ENCODE peak calls at places on chromosomes 6 and 20, in five cellular contexts. H is NAMALWA; R is GM12865; F is HTR-8/SVneo; P is activated CD4-positive, CD25-positive, alpha-beta regulatory T cell. Q is an unnamed sample.

GRCh38 chr6:54244430-54244829 is 63.8 kb upstream of the TINAG start:
- DNase-seq in F (no peak), P (no peak), H (peak), R (peak), Q (no peak)

GRCh38 chr6:88869263-88870023 is 94.0 kb downstream of the RNGTT start:
- DNase-seq in P (no peak), F (no peak), R (no peak), H (no peak), Q (no peak)

GRCh38 chr6:37131104-37131959 is 38.6 kb upstream of the PIM1 start:
- DNase-seq in H (no peak), F (no peak), P (no peak), R (no peak), Q (no peak)

GRCh38 chr6:63452117-63452516 is 120.2 kb upstream of the LOC128125822 start:
- DNase-seq in H (no peak), P (no peak), R (no peak), F (no peak), Q (no peak)

GRCh38 chr6:4487538-4487937 is 288.7 kb upstream of the CDYL start:
- DNase-seq in R (no peak), P (no peak), H (no peak), F (no peak), Q (no peak)

GRCh38 chr6:100504786-100505737 is 40.3 kb upstream of the SIM1 start:
- DNase-seq in P (no peak), H (no peak), R (peak), F (peak), Q (peak)

GRCh38 chr20:42603655-42604054 is 586.1 kb downstream of the PTPRT start:
- DNase-seq in F (no peak), H (no peak), R (no peak), P (no peak), Q (no peak)

GRCh38 chr6:78598966-78599365 is 268.4 kb upstream of the IRAK1BP1 start:
- DNase-seq in R (no peak), F (peak), H (no peak), P (no peak), Q (peak)

GRCh38 chr20:19748687-19749086 is 9.4 kb upstream of the RIN2 start:
- DNase-seq in H (no peak), F (no peak), P (no peak), R (no peak), Q (no peak)

GRCh38 chr6:80094017-80094416 is 12.5 kb upstream of the BCKDHB start:
- DNase-seq in P (no peak), F (peak), H (peak), R (peak), Q (no peak)

GRCh38 chr6:155201461-155202226 is 62.2 kb upstream of the CLDN20 start:
- DNase-seq in H (no peak), R (peak), P (no peak), F (peak), Q (no peak)

GRCh38 chr6:15358579-15359327 is 112.9 kb downstream of the JARID2 start:
- DNase-seq in H (peak), P (no peak), R (peak), F (no peak), Q (no peak)

GRCh38 chr20:53960586-53961386 is 109.6 kb downstream of the BCAS1 start:
- DNase-seq in P (no peak), H (no peak), R (no peak), F (no peak), Q (no peak)

GRCh38 chr20:34927736-34928135 is 27.9 kb downstream of the GSS start:
- DNase-seq in H (no peak), R (no peak), P (no peak), F (peak), Q (peak)

GRCh38 chr6:31568537-31568961 is 3.5 kb upstream of the LTA start:
- DNase-seq in H (peak), P (peak), R (peak), F (no peak), Q (no peak)

GRCh38 chr20:58008866-58009265 is 219.6 kb downstream of the ANKRD60 start:
- DNase-seq in P (no peak), F (no peak), H (no peak), R (no peak), Q (no peak)

GRCh38 chr6:33126101-33126714 is 50.4 kb downstream of the HLA-DPB1 start:
- DNase-seq in P (peak), F (peak), H (peak), R (peak), Q (no peak)

GRCh38 chr20:2984956-2985661 is 58.3 kb upstream of the GNRH2 start:
- DNase-seq in R (no peak), P (no peak), F (peak), H (no peak), Q (no peak)

GRCh38 chr6:56760842-56761241 is 118.2 kb upstream of the DST start:
- DNase-seq in F (no peak), R (no peak), P (no peak), H (no peak), Q (no peak)

GRCh38 chr6:56528412-56528841 is 114.3 kb downstream of the DST start:
- DNase-seq in H (no peak), F (peak), R (no peak), P (no peak), Q (peak)

GRCh38 chr20:61440548-61441055 is 188.5 kb downstream of the CDH4 start:
- DNase-seq in P (no peak), H (no peak), F (no peak), R (no peak), Q (no peak)

GRCh38 chr6:12366732-12367131 is 76.6 kb downstream of the EDN1 start:
- DNase-seq in P (no peak), F (no peak), R (no peak), H (no peak), Q (no peak)

GRCh38 chr6:14638932-14639875 is 521.6 kb downstream of the CD83 start:
- DNase-seq in F (no peak), P (no peak), H (peak), R (peak), Q (no peak)

GRCh38 chr6:69835414-69836179 is 30.8 kb upstream of the COL19A1 start:
- DNase-seq in P (no peak), R (peak), H (peak), F (peak), Q (no peak)

GRCh38 chr6:100433726-100434435 is 30.8 kb downstream of the SIM1 start:
- DNase-seq in P (no peak), F (no peak), H (no peak), R (no peak), Q (no peak)

GRCh38 chr6:5399391-5399790 is 138.1 kb downstream of the FARS2 start:
- DNase-seq in F (no peak), R (no peak), P (no peak), H (no peak), Q (no peak)

GRCh38 chr6:37205189-37205996 is 35.4 kb downstream of the PIM1 start:
- DNase-seq in P (no peak), R (no peak), H (no peak), F (no peak), Q (no peak)